ENCODE peak calls at places on chromosomes 6 and 20, in ten cellular contexts. One of them, this sample, is unnamed.

GRCh38 chr20:5720696-5721095 is 29.5 kb upstream of the SHLD1 start:
- DNase-seq in activated CD4-positive, CD25-positive, alpha-beta regulatory T cell: no peak
- DNase-seq in amniotic stem cell: no peak
- DNase-seq in activated CD4-positive, alpha-beta T cell treated with anti-CD3 and anti-CD28 coated beads, Interleukin-2, amount 10 ng/mL, durations not matched to agents 7 days and 5 days: no peak
- DNase-seq in effector memory CD4-positive, alpha-beta T cell: no peak
- DNase-seq in uterus: no peak
- DNase-seq in skeletal muscle cell: no peak
- DNase-seq in cerebellar cortex: peak
- DNase-seq in lung microvascular endothelial cell: peak
- DNase-seq in activated T-cell treated with anti-CD3 and anti-CD28 coated beads for 1 hour: no peak
- DNase-seq in this sample: no peak

GRCh38 chr20:3714092-3714491 is 1.7 kb upstream of the SIGLEC1 start:
- DNase-seq in activated CD4-positive, CD25-positive, alpha-beta regulatory T cell: no peak
- DNase-seq in amniotic stem cell: no peak
- DNase-seq in activated CD4-positive, alpha-beta T cell treated with anti-CD3 and anti-CD28 coated beads, Interleukin-2, amount 10 ng/mL, durations not matched to agents 7 days and 5 days: no peak
- DNase-seq in effector memory CD4-positive, alpha-beta T cell: no peak
- DNase-seq in uterus: no peak
- DNase-seq in skeletal muscle cell: no peak
- DNase-seq in cerebellar cortex: no peak
- DNase-seq in lung microvascular endothelial cell: no peak
- DNase-seq in activated T-cell treated with anti-CD3 and anti-CD28 coated beads for 1 hour: no peak
- DNase-seq in this sample: no peak

GRCh38 chr6:148563066-148563465 is 183.8 kb upstream of the UST start:
- DNase-seq in activated CD4-positive, CD25-positive, alpha-beta regulatory T cell: no peak
- DNase-seq in amniotic stem cell: no peak
- DNase-seq in activated CD4-positive, alpha-beta T cell treated with anti-CD3 and anti-CD28 coated beads, Interleukin-2, amount 10 ng/mL, durations not matched to agents 7 days and 5 days: no peak
- DNase-seq in effector memory CD4-positive, alpha-beta T cell: no peak
- DNase-seq in uterus: no peak
- DNase-seq in skeletal muscle cell: no peak
- DNase-seq in cerebellar cortex: no peak
- DNase-seq in lung microvascular endothelial cell: no peak
- DNase-seq in activated T-cell treated with anti-CD3 and anti-CD28 coated beads for 1 hour: no peak
- DNase-seq in this sample: no peak

GRCh38 chr6:49526598-49526997 is 23.9 kb upstream of the C6orf141 start:
- DNase-seq in activated CD4-positive, CD25-positive, alpha-beta regulatory T cell: no peak
- DNase-seq in amniotic stem cell: no peak
- DNase-seq in activated CD4-positive, alpha-beta T cell treated with anti-CD3 and anti-CD28 coated beads, Interleukin-2, amount 10 ng/mL, durations not matched to agents 7 days and 5 days: no peak
- DNase-seq in effector memory CD4-positive, alpha-beta T cell: no peak
- DNase-seq in uterus: no peak
- DNase-seq in skeletal muscle cell: no peak
- DNase-seq in cerebellar cortex: no peak
- DNase-seq in lung microvascular endothelial cell: peak
- DNase-seq in activated T-cell treated with anti-CD3 and anti-CD28 coated beads for 1 hour: no peak
- DNase-seq in this sample: no peak

GRCh38 chr6:123380257-123380656 is 256.5 kb downstream of the TRDN start:
- DNase-seq in activated CD4-positive, CD25-positive, alpha-beta regulatory T cell: no peak
- DNase-seq in amniotic stem cell: no peak
- DNase-seq in activated CD4-positive, alpha-beta T cell treated with anti-CD3 and anti-CD28 coated beads, Interleukin-2, amount 10 ng/mL, durations not matched to agents 7 days and 5 days: no peak
- DNase-seq in effector memory CD4-positive, alpha-beta T cell: no peak
- DNase-seq in uterus: no peak
- DNase-seq in skeletal muscle cell: peak
- DNase-seq in cerebellar cortex: peak
- DNase-seq in lung microvascular endothelial cell: peak
- DNase-seq in activated T-cell treated with anti-CD3 and anti-CD28 coated beads for 1 hour: no peak
- DNase-seq in this sample: no peak

GRCh38 chr6:1004885-1005635 is 306.8 kb upstream of the FOXQ1 start:
- DNase-seq in activated CD4-positive, CD25-positive, alpha-beta regulatory T cell: no peak
- DNase-seq in amniotic stem cell: no peak
- DNase-seq in activated CD4-positive, alpha-beta T cell treated with anti-CD3 and anti-CD28 coated beads, Interleukin-2, amount 10 ng/mL, durations not matched to agents 7 days and 5 days: no peak
- DNase-seq in effector memory CD4-positive, alpha-beta T cell: no peak
- DNase-seq in uterus: no peak
- DNase-seq in skeletal muscle cell: no peak
- DNase-seq in cerebellar cortex: no peak
- DNase-seq in lung microvascular endothelial cell: no peak
- DNase-seq in activated T-cell treated with anti-CD3 and anti-CD28 coated beads for 1 hour: no peak
- DNase-seq in this sample: no peak

GRCh38 chr6:106894978-106895702 is 79.4 kb downstream of the CD24 start:
- DNase-seq in activated CD4-positive, CD25-positive, alpha-beta regulatory T cell: no peak
- DNase-seq in amniotic stem cell: no peak
- DNase-seq in activated CD4-positive, alpha-beta T cell treated with anti-CD3 and anti-CD28 coated beads, Interleukin-2, amount 10 ng/mL, durations not matched to agents 7 days and 5 days: no peak
- DNase-seq in effector memory CD4-positive, alpha-beta T cell: no peak
- DNase-seq in uterus: no peak
- DNase-seq in skeletal muscle cell: no peak
- DNase-seq in cerebellar cortex: no peak
- DNase-seq in lung microvascular endothelial cell: peak
- DNase-seq in activated T-cell treated with anti-CD3 and anti-CD28 coated beads for 1 hour: no peak
- DNase-seq in this sample: no peak

GRCh38 chr20:46646659-46647380 is 4.4 kb downstream of the SLC13A3 start:
- DNase-seq in activated CD4-positive, CD25-positive, alpha-beta regulatory T cell: no peak
- DNase-seq in amniotic stem cell: no peak
- DNase-seq in activated CD4-positive, alpha-beta T cell treated with anti-CD3 and anti-CD28 coated beads, Interleukin-2, amount 10 ng/mL, durations not matched to agents 7 days and 5 days: no peak
- DNase-seq in effector memory CD4-positive, alpha-beta T cell: no peak
- DNase-seq in uterus: no peak
- DNase-seq in skeletal muscle cell: no peak
- DNase-seq in cerebellar cortex: no peak
- DNase-seq in lung microvascular endothelial cell: no peak
- DNase-seq in activated T-cell treated with anti-CD3 and anti-CD28 coated beads for 1 hour: no peak
- DNase-seq in this sample: no peak

GRCh38 chr6:36216559-36216958 is 20.0 kb downstream of the BRPF3 start:
- DNase-seq in activated CD4-positive, CD25-positive, alpha-beta regulatory T cell: no peak
- DNase-seq in amniotic stem cell: no peak
- DNase-seq in activated CD4-positive, alpha-beta T cell treated with anti-CD3 and anti-CD28 coated beads, Interleukin-2, amount 10 ng/mL, durations not matched to agents 7 days and 5 days: no peak
- DNase-seq in effector memory CD4-positive, alpha-beta T cell: no peak
- DNase-seq in uterus: no peak
- DNase-seq in skeletal muscle cell: no peak
- DNase-seq in cerebellar cortex: no peak
- DNase-seq in lung microvascular endothelial cell: peak
- DNase-seq in activated T-cell treated with anti-CD3 and anti-CD28 coated beads for 1 hour: no peak
- DNase-seq in this sample: no peak

GRCh38 chr6:105798057-105798456 is 288.1 kb upstream of the PRDM1 start:
- DNase-seq in activated CD4-positive, CD25-positive, alpha-beta regulatory T cell: no peak
- DNase-seq in amniotic stem cell: peak
- DNase-seq in activated CD4-positive, alpha-beta T cell treated with anti-CD3 and anti-CD28 coated beads, Interleukin-2, amount 10 ng/mL, durations not matched to agents 7 days and 5 days: no peak
- DNase-seq in effector memory CD4-positive, alpha-beta T cell: no peak
- DNase-seq in uterus: peak
- DNase-seq in skeletal muscle cell: peak
- DNase-seq in cerebellar cortex: no peak
- DNase-seq in lung microvascular endothelial cell: no peak
- DNase-seq in activated T-cell treated with anti-CD3 and anti-CD28 coated beads for 1 hour: no peak
- DNase-seq in this sample: no peak

GRCh38 chr20:23350855-23351838 is 556 bp downstream of the NXT1 start:
- DNase-seq in activated CD4-positive, CD25-positive, alpha-beta regulatory T cell: peak
- DNase-seq in amniotic stem cell: peak
- DNase-seq in activated CD4-positive, alpha-beta T cell treated with anti-CD3 and anti-CD28 coated beads, Interleukin-2, amount 10 ng/mL, durations not matched to agents 7 days and 5 days: peak
- DNase-seq in effector memory CD4-positive, alpha-beta T cell: peak
- DNase-seq in uterus: no peak
- DNase-seq in skeletal muscle cell: no peak
- DNase-seq in cerebellar cortex: peak
- DNase-seq in lung microvascular endothelial cell: peak
- DNase-seq in activated T-cell treated with anti-CD3 and anti-CD28 coated beads for 1 hour: peak
- DNase-seq in this sample: peak

GRCh38 chr6:121748850-121749249 is 313.4 kb downstream of the GJA1 start:
- DNase-seq in activated CD4-positive, CD25-positive, alpha-beta regulatory T cell: no peak
- DNase-seq in amniotic stem cell: no peak
- DNase-seq in activated CD4-positive, alpha-beta T cell treated with anti-CD3 and anti-CD28 coated beads, Interleukin-2, amount 10 ng/mL, durations not matched to agents 7 days and 5 days: no peak
- DNase-seq in effector memory CD4-positive, alpha-beta T cell: no peak
- DNase-seq in uterus: no peak
- DNase-seq in skeletal muscle cell: no peak
- DNase-seq in cerebellar cortex: no peak
- DNase-seq in lung microvascular endothelial cell: no peak
- DNase-seq in activated T-cell treated with anti-CD3 and anti-CD28 coated beads for 1 hour: no peak
- DNase-seq in this sample: no peak

GRCh38 chr6:37514377-37514776 is 14.7 kb upstream of the CCDC167 start:
- DNase-seq in activated CD4-positive, CD25-positive, alpha-beta regulatory T cell: no peak
- DNase-seq in amniotic stem cell: no peak
- DNase-seq in activated CD4-positive, alpha-beta T cell treated with anti-CD3 and anti-CD28 coated beads, Interleukin-2, amount 10 ng/mL, durations not matched to agents 7 days and 5 days: no peak
- DNase-seq in effector memory CD4-positive, alpha-beta T cell: no peak
- DNase-seq in uterus: no peak
- DNase-seq in skeletal muscle cell: peak
- DNase-seq in cerebellar cortex: no peak
- DNase-seq in lung microvascular endothelial cell: no peak
- DNase-seq in activated T-cell treated with anti-CD3 and anti-CD28 coated beads for 1 hour: no peak
- DNase-seq in this sample: peak

GRCh38 chr20:39909447-39909846 is 779.6 kb downstream of the MAFB start:
- DNase-seq in activated CD4-positive, CD25-positive, alpha-beta regulatory T cell: no peak
- DNase-seq in amniotic stem cell: no peak
- DNase-seq in activated CD4-positive, alpha-beta T cell treated with anti-CD3 and anti-CD28 coated beads, Interleukin-2, amount 10 ng/mL, durations not matched to agents 7 days and 5 days: no peak
- DNase-seq in effector memory CD4-positive, alpha-beta T cell: no peak
- DNase-seq in uterus: no peak
- DNase-seq in skeletal muscle cell: no peak
- DNase-seq in cerebellar cortex: no peak
- DNase-seq in lung microvascular endothelial cell: peak
- DNase-seq in activated T-cell treated with anti-CD3 and anti-CD28 coated beads for 1 hour: no peak
- DNase-seq in this sample: no peak

GRCh38 chr6:108452725-108453195 is 108.0 kb upstream of the FOXO3 start:
- DNase-seq in activated CD4-positive, CD25-positive, alpha-beta regulatory T cell: no peak
- DNase-seq in amniotic stem cell: no peak
- DNase-seq in activated CD4-positive, alpha-beta T cell treated with anti-CD3 and anti-CD28 coated beads, Interleukin-2, amount 10 ng/mL, durations not matched to agents 7 days and 5 days: no peak
- DNase-seq in effector memory CD4-positive, alpha-beta T cell: no peak
- DNase-seq in uterus: no peak
- DNase-seq in skeletal muscle cell: peak
- DNase-seq in cerebellar cortex: no peak
- DNase-seq in lung microvascular endothelial cell: peak
- DNase-seq in activated T-cell treated with anti-CD3 and anti-CD28 coated beads for 1 hour: no peak
- DNase-seq in this sample: no peak

This sample was measured in activated CD4-positive, alpha-beta memory T cell treated with anti-CD3 and anti-CD28 coated beads, Interleukin-2, amount 10 ng/mL, durations not matched to agents 7 days and 5 days.